ENCODE peak calls at places on chromosomes 16 and 17, in seven cellular contexts. R is transverse colon; F is NCI-H774; Z is activated naive CD4-positive, alpha-beta T cell; H is colonic mucosa; S is A549; V is left cardiac atrium. A is an unnamed sample.
A peak's percentile ranks its signal among the peaks of the same experiment; 100 is the strongest.

GRCh38 chr17:64635647-64636305 is 26.3 kb downstream of the SMURF2 start:
- DNase-seq in R (no peak), F (no peak), Z (no peak), H (no peak), S (no peak), V (no peak), A (no peak)

GRCh38 chr17:80980397-80981061 is 11.1 kb upstream of the CHMP6 start:
- DNase-seq in R (no peak), F (no peak), Z (no peak), H (no peak), S (no peak), V (no peak), A (no peak)

GRCh38 chr17:81710514-81711308 is 1.4 kb upstream of the SLC25A10 start:
- DNase-seq in R (peak; percentile 53), F (peak; percentile 41), Z (no peak), H (peak; percentile 51), S (no peak), V (no peak), A (peak; percentile 41)

GRCh38 chr16:56726283-56726682 is 3.6 kb upstream of the NUP93 start:
- DNase-seq in R (no peak), F (no peak), Z (no peak), H (no peak), S (no peak), V (no peak), A (no peak)

GRCh38 chr17:80729016-80729415 is 184.4 kb downstream of the RPTOR start:
- DNase-seq in R (no peak), F (no peak), Z (no peak), H (no peak), S (no peak), V (no peak), A (no peak)

GRCh38 chr16:18852647-18853046 is 51.3 kb upstream of the ARL6IP1 start:
- DNase-seq in R (no peak), F (no peak), Z (no peak), H (no peak), S (no peak), V (no peak), A (no peak)

GRCh38 chr16:54336805-54337204 is 50.2 kb upstream of the IRX3 start:
- DNase-seq in R (no peak), F (no peak), Z (no peak), H (no peak), S (no peak), V (no peak), A (no peak)

GRCh38 chr17:50425682-50426471 is at the start of gene ACSF2:
- DNase-seq in R (peak; percentile 88), F (peak; percentile 28), Z (peak; percentile 45), H (peak; percentile 92), S (peak; percentile 87), V (peak; percentile 81), A (peak; percentile 83)

GRCh38 chr16:1961651-1962067 is 2.3 kb downstream of the NDUFB10 start:
- DNase-seq in R (no peak), F (no peak), Z (no peak), H (no peak), S (no peak), V (no peak), A (no peak)

GRCh38 chr16:55125818-55126385 is 195.2 kb downstream of the IRX5 start:
- DNase-seq in R (no peak), F (no peak), Z (no peak), H (no peak), S (no peak), V (no peak), A (no peak)

GRCh38 chr16:12366313-12366712 is 389.8 kb downstream of the SNX29 start:
- DNase-seq in R (no peak), F (no peak), Z (no peak), H (no peak), S (no peak), V (no peak), A (no peak)

GRCh38 chr17:8366231-8366630 is 10.3 kb downstream of the KRABD2 start:
- DNase-seq in R (no peak), F (no peak), Z (no peak), H (no peak), S (no peak), V (peak; percentile 29), A (no peak)

GRCh38 chr17:2609091-2609490 is 15.6 kb downstream of the PAFAH1B1 start:
- DNase-seq in R (no peak), F (no peak), Z (no peak), H (no peak), S (no peak), V (no peak), A (no peak)

GRCh38 chr16:53054670-53055485 is at the start of gene CHD9:
- DNase-seq in R (peak; percentile 87), F (peak; percentile 87), Z (peak; percentile 30), H (peak; percentile 83), S (peak; percentile 83), V (peak; percentile 87), A (peak; percentile 95)

GRCh38 chr17:59366040-59366757 is 34.7 kb downstream of the YPEL2 start:
- DNase-seq in R (no peak), F (peak; percentile 19), Z (no peak), H (no peak), S (no peak), V (no peak), A (peak; percentile 49)

GRCh38 chr17:79534851-79535727 is 75.8 kb downstream of the RBFOX3 start:
- DNase-seq in R (no peak), F (no peak), Z (no peak), H (no peak), S (no peak), V (no peak), A (no peak)

GRCh38 chr16:70691223-70692129 is 5.6 kb upstream of the MTSS2 start:
- DNase-seq in R (peak; percentile 69), F (no peak), Z (no peak), H (peak; percentile 58), S (no peak), V (peak; percentile 89), A (peak; percentile 94)

GRCh38 chr17:45294506-45294905 is 22.3 kb downstream of the MAP3K14 start:
- DNase-seq in R (no peak), F (no peak), Z (no peak), H (no peak), S (no peak), V (no peak), A (no peak)

GRCh38 chr16:31508706-31509523 is 724 bp upstream of the RUSF1 start:
- DNase-seq in R (no peak), F (no peak), Z (no peak), H (no peak), S (no peak), V (no peak), A (no peak)

GRCh38 chr17:70787721-70788120 is 618.4 kb downstream of the KCNJ2 start:
- DNase-seq in R (no peak), F (no peak), Z (no peak), H (no peak), S (no peak), V (no peak), A (no peak)

GRCh38 chr16:30185141-30185682 is 1.8 kb downstream of the CORO1A start:
- DNase-seq in R (peak; percentile 16), F (no peak), Z (no peak), H (no peak), S (no peak), V (peak; percentile 29), A (no peak)

GRCh38 chr17:977163-977562 is 2.4 kb downstream of the NXN start:
- DNase-seq in R (no peak), F (no peak), Z (no peak), H (no peak), S (no peak), V (no peak), A (no peak)

GRCh38 chr16:72198021-72198420 is 26.1 kb upstream of the PMFBP1 start:
- DNase-seq in R (no peak), F (peak; percentile 41), Z (no peak), H (no peak), S (no peak), V (peak; percentile 51), A (peak; percentile 85)

GRCh38 chr17:34226011-34226410 is 29.1 kb upstream of the CCL2 start:
- DNase-seq in R (no peak), F (no peak), Z (no peak), H (no peak), S (no peak), V (no peak), A (no peak)

GRCh38 chr16:11781773-11782172 is 15.3 kb downstream of the ZC3H7A start:
- DNase-seq in R (no peak), F (no peak), Z (no peak), H (no peak), S (no peak), V (no peak), A (no peak)

GRCh38 chr17:80671823-80672105 is 127.1 kb downstream of the RPTOR start:
- DNase-seq in R (no peak), F (no peak), Z (no peak), H (no peak), S (no peak), V (no peak), A (no peak)

GRCh38 chr16:4882633-4883285 is 35.5 kb downstream of the UBN1 start:
- DNase-seq in R (no peak), F (no peak), Z (no peak), H (no peak), S (no peak), V (peak; percentile 58), A (peak; percentile 52)

GRCh38 chr17:79137015-79137770 is 62.6 kb downstream of the ENGASE start:
- DNase-seq in R (no peak), F (no peak), Z (no peak), H (no peak), S (no peak), V (no peak), A (no peak)

GRCh38 chr17:48472485-48473281 is 42.7 kb upstream of the SKAP1 start:
- DNase-seq in R (no peak), F (peak; percentile 64), Z (no peak), H (no peak), S (no peak), V (no peak), A (no peak)

GRCh38 chr17:57766307-57766943 is 21.3 kb upstream of the CCDC182 start:
- DNase-seq in R (no peak), F (no peak), Z (no peak), H (no peak), S (no peak), V (no peak), A (no peak)

GRCh38 chr16:10219742-10220141 is 37.5 kb upstream of the GRIN2A start:
- DNase-seq in R (no peak), F (no peak), Z (no peak), H (no peak), S (no peak), V (no peak), A (no peak)